ENCODE peak calls at places on chromosomes 13 and 19, in seven cellular contexts. One of them, this sample, is unnamed.

GRCh38 chr19:46546194-46546896 is 50.7 kb upstream of the PNMA8B start:
- DNase-seq in iPS-NIHi11: peak
- DNase-seq in GDM1: peak
- DNase-seq in iPS DF 6.9: no peak
- DNase-seq in left ventricle myocardium superior: no peak
- DNase-seq in hypothalamus: no peak
- DNase-seq in neural crest cell: no peak
- DNase-seq in this sample: no peak

GRCh38 chr19:31555634-31556215 is 206.5 kb upstream of the TSHZ3 start:
- DNase-seq in iPS-NIHi11: no peak
- DNase-seq in GDM1: no peak
- DNase-seq in iPS DF 6.9: no peak
- DNase-seq in left ventricle myocardium superior: no peak
- DNase-seq in hypothalamus: no peak
- DNase-seq in neural crest cell: no peak
- DNase-seq in this sample: no peak

GRCh38 chr19:16342002-16342715 is 17.5 kb downstream of the KLF2 start:
- DNase-seq in iPS-NIHi11: no peak
- DNase-seq in GDM1: no peak
- DNase-seq in iPS DF 6.9: no peak
- DNase-seq in left ventricle myocardium superior: peak
- DNase-seq in hypothalamus: no peak
- DNase-seq in neural crest cell: no peak
- DNase-seq in this sample: peak

GRCh38 chr19:49387936-49388372 is at the start of gene KASH5:
- DNase-seq in iPS-NIHi11: peak
- DNase-seq in GDM1: no peak
- DNase-seq in iPS DF 6.9: no peak
- DNase-seq in left ventricle myocardium superior: peak
- DNase-seq in hypothalamus: peak
- DNase-seq in neural crest cell: no peak
- DNase-seq in this sample: peak

GRCh38 chr19:35213678-35214632 is 14.6 kb downstream of the FAM187B start:
- DNase-seq in iPS-NIHi11: no peak
- DNase-seq in GDM1: peak
- DNase-seq in iPS DF 6.9: no peak
- DNase-seq in left ventricle myocardium superior: peak
- DNase-seq in hypothalamus: no peak
- DNase-seq in neural crest cell: no peak
- DNase-seq in this sample: peak

GRCh38 chr13:33186851-33187250 is 98.7 kb downstream of the STARD13 start:
- DNase-seq in iPS-NIHi11: no peak
- DNase-seq in GDM1: no peak
- DNase-seq in iPS DF 6.9: no peak
- DNase-seq in left ventricle myocardium superior: no peak
- DNase-seq in hypothalamus: no peak
- DNase-seq in neural crest cell: no peak
- DNase-seq in this sample: no peak

GRCh38 chr19:33956941-33957340 is 160.3 kb downstream of the KCTD15 start:
- DNase-seq in iPS-NIHi11: no peak
- DNase-seq in GDM1: no peak
- DNase-seq in iPS DF 6.9: no peak
- DNase-seq in left ventricle myocardium superior: no peak
- DNase-seq in hypothalamus: no peak
- DNase-seq in neural crest cell: no peak
- DNase-seq in this sample: no peak

GRCh38 chr13:19072543-19072942 is 109.1 kb downstream of the TUBA3C start:
- DNase-seq in iPS-NIHi11: no peak
- DNase-seq in GDM1: no peak
- DNase-seq in iPS DF 6.9: no peak
- DNase-seq in left ventricle myocardium superior: no peak
- DNase-seq in hypothalamus: no peak
- DNase-seq in neural crest cell: no peak
- DNase-seq in this sample: no peak

GRCh38 chr13:51233117-51233826 is 11.1 kb downstream of the FAM124A start:
- DNase-seq in iPS-NIHi11: no peak
- DNase-seq in GDM1: no peak
- DNase-seq in iPS DF 6.9: no peak
- DNase-seq in left ventricle myocardium superior: no peak
- DNase-seq in hypothalamus: no peak
- DNase-seq in neural crest cell: no peak
- DNase-seq in this sample: no peak